ENCODE peak calls at places on chromosomes 1 and 21, in nine cellular contexts. K is endothelial cell of umbilical vein, T is frontal cortex, G is retina, E is NCI-H1092, B is NCI-H446, V is hepatocyte, Z is H7, D is NCI-H774. F is an unnamed sample.

GRCh38 chr1:229464672-229465071 is 30.8 kb upstream of the ACTA1 start:
- DNase-seq in T (no peak), E (no peak), Z (no peak), K (no peak), D (no peak), G (no peak), B (no peak), V (no peak), F (no peak)

GRCh38 chr1:159938905-159939587 is 6.4 kb downstream of the IGSF9 start:
- DNase-seq in B (no peak), T (no peak), K (no peak), Z (no peak), D (no peak), E (no peak), G (no peak), V (no peak), F (no peak)

GRCh38 chr1:40592107-40592773 is 60.8 kb downstream of the ZNF684 start:
- DNase-seq in T (no peak), K (peak), E (no peak), D (peak), B (peak), Z (no peak), G (peak), V (peak), F (peak)

GRCh38 chr1:81113688-81114087 is 687.0 kb upstream of the ADGRL2 start:
- DNase-seq in K (no peak), Z (no peak), G (no peak), V (no peak), B (no peak), D (no peak), E (no peak), T (no peak), F (no peak)

GRCh38 chr21:37921091-37921490 is 4.8 kb upstream of the KCNJ6 start:
- DNase-seq in K (no peak), V (peak), G (no peak), Z (no peak), E (no peak), B (no peak), D (no peak), T (no peak), F (no peak)

GRCh38 chr21:29613021-29613420 is 314.3 kb downstream of the BACH1 start:
- DNase-seq in K (no peak), Z (no peak), G (no peak), E (no peak), T (no peak), D (no peak), V (no peak), B (no peak), F (no peak)

GRCh38 chr1:97245682-97246081 is 524.1 kb downstream of the PTBP2 start:
- DNase-seq in E (no peak), T (no peak), B (no peak), K (no peak), Z (no peak), V (peak), D (no peak), G (no peak), F (no peak)

GRCh38 chr1:31723828-31724359 is 20.1 kb upstream of the COL16A1 start:
- DNase-seq in T (no peak), D (no peak), G (peak), K (peak), Z (peak), E (no peak), V (peak), B (no peak), F (no peak)

GRCh38 chr21:46006547-46007497 is 25.3 kb downstream of the COL6A1 start:
- DNase-seq in T (peak), G (no peak), Z (peak), E (no peak), B (no peak), K (no peak), D (no peak), V (no peak), F (no peak)

GRCh38 chr21:31293986-31294385 is 50.1 kb downstream of the TIAM1 start:
- DNase-seq in Z (no peak), T (no peak), V (peak), K (peak), G (no peak), D (no peak), B (no peak), E (no peak), F (no peak)

GRCh38 chr1:76955652-76956051 is 88.4 kb downstream of the ST6GALNAC5 start:
- DNase-seq in G (no peak), K (no peak), B (no peak), Z (no peak), T (no peak), E (no peak), D (no peak), V (no peak), F (no peak)

GRCh38 chr21:39630827-39631226 is 18.1 kb downstream of the B3GALT5 start:
- DNase-seq in E (peak), B (no peak), V (no peak), K (no peak), Z (no peak), D (no peak), G (no peak), T (no peak), F (no peak)

GRCh38 chr1:45629035-45629434 is 5.2 kb upstream of the CCDC17 start:
- DNase-seq in Z (no peak), T (no peak), E (no peak), G (no peak), B (no peak), V (no peak), D (no peak), K (peak), F (no peak)

F was measured in NCI-H1105 treated with DMSO at 0.1 percent for 48 hours.